ENCODE peak calls at places on chromosomes 13 and 19, in ten cellular contexts. I is WERI-Rb-1; H is cardiac fibroblast; D is EL; M is breast epithelium; Q is HL-60; W is AG08396; R is CD8-positive, alpha-beta T cell; N is amniotic stem cell; G is activated T-cell treated with anti-CD3 and anti-CD28 coated beads, Interleukin-2, amount 50 U/mL, for 72 hours. U is an unnamed sample.

GRCh38 chr13:22757530-22758120 is 423.2 kb upstream of the SGCG start:
- DNase-seq in I (no peak), H (peak), D (no peak), M (no peak), Q (no peak), W (peak), R (no peak), N (no peak), G (no peak), U (no peak)

GRCh38 chr19:2385053-2385721 is 25.1 kb downstream of the TMPRSS9 start:
- DNase-seq in I (peak), H (peak), D (peak), M (peak), Q (peak), W (peak), R (no peak), N (no peak), G (no peak), U (peak)

GRCh38 chr13:50161052-50161451 is 145.8 kb downstream of the KCNRG start:
- DNase-seq in I (no peak), H (peak), D (peak), M (no peak), Q (no peak), W (peak), R (no peak), N (no peak), G (no peak), U (no peak)

GRCh38 chr13:50198508-50198907 is 183.3 kb downstream of the KCNRG start:
- DNase-seq in I (no peak), H (peak), D (peak), M (no peak), Q (peak), W (no peak), R (no peak), N (no peak), G (no peak), U (no peak)

GRCh38 chr19:13974073-13974472 is 21.8 kb downstream of the DCAF15 start:
- DNase-seq in I (peak), H (no peak), D (no peak), M (peak), Q (no peak), W (no peak), R (peak), N (no peak), G (peak), U (no peak)

GRCh38 chr19:7500811-7501450 is 12.1 kb upstream of the PEX11G start:
- DNase-seq in I (peak), H (peak), D (peak), M (no peak), Q (no peak), W (peak), R (no peak), N (no peak), G (peak), U (peak)

GRCh38 chr13:95924389-95924994 is 128.7 kb downstream of the UGGT2 start:
- DNase-seq in I (no peak), H (peak), D (peak), M (no peak), Q (peak), W (peak), R (no peak), N (peak), G (no peak), U (no peak)

GRCh38 chr13:69657676-69658075 is 449.9 kb upstream of the ATXN8OS start:
- DNase-seq in I (no peak), H (no peak), D (no peak), M (no peak), Q (no peak), W (no peak), R (no peak), N (no peak), G (no peak), U (no peak)

GRCh38 chr19:50492303-50493052 is 15.8 kb upstream of the GARIN5A start:
- DNase-seq in I (no peak), H (no peak), D (no peak), M (no peak), Q (peak), W (no peak), R (peak), N (no peak), G (peak), U (no peak)

GRCh38 chr13:42063105-42063504 is 14.7 kb downstream of the DGKH start:
- DNase-seq in I (no peak), H (no peak), D (no peak), M (no peak), Q (no peak), W (no peak), R (no peak), N (no peak), G (no peak), U (no peak)

GRCh38 chr19:40718774-40719391 is 2.0 kb downstream of the ITPKC start:
- DNase-seq in I (peak), H (peak), D (peak), M (peak), Q (no peak), W (peak), R (peak), N (peak), G (no peak), U (no peak)

GRCh38 chr13:112012004-112012704 is 54.8 kb upstream of the SOX1 start:
- DNase-seq in I (no peak), H (no peak), D (no peak), M (no peak), Q (no peak), W (no peak), R (no peak), N (no peak), G (no peak), U (no peak)

GRCh38 chr13:78593652-78594494 is 9.5 kb downstream of the POU4F1 start:
- DNase-seq in I (no peak), H (no peak), D (no peak), M (no peak), Q (no peak), W (no peak), R (no peak), N (no peak), G (no peak), U (peak)

GRCh38 chr13:35764359-35765015 is 288.0 kb upstream of the MAB21L1 start:
- DNase-seq in I (peak), H (peak), D (peak), M (no peak), Q (no peak), W (peak), R (no peak), N (no peak), G (no peak), U (no peak)

GRCh38 chr13:78241278-78241919 is 322.8 kb upstream of the EDNRB start:
- DNase-seq in I (peak), H (peak), D (peak), M (no peak), Q (no peak), W (peak), R (no peak), N (peak), G (peak), U (peak)

GRCh38 chr13:98804336-98804855 is 51.9 kb upstream of the SLC15A1 start:
- DNase-seq in I (no peak), H (no peak), D (no peak), M (no peak), Q (no peak), W (no peak), R (no peak), N (no peak), G (no peak), U (no peak)

GRCh38 chr13:113920606-113921306 is 53.1 kb downstream of the C13orf46 start:
- DNase-seq in I (peak), H (no peak), D (no peak), M (peak), Q (no peak), W (no peak), R (no peak), N (no peak), G (no peak), U (no peak)

U was measured in NCI-H1092.